ENCODE peak calls at places on chromosomes 1 and 21, in seven cellular contexts. One of them, this sample, is unnamed.
A peak's percentile ranks its signal among the peaks of the same experiment; 100 is the strongest.

GRCh38 chr1:231550448-231550781 is 21.9 kb downstream of the TSNAX start:
- DNase-seq in SK-N-SH: peak; percentile 44
- DNase-seq in HCT116: peak; percentile 16
- DNase-seq in GM12878: no peak
- DNase-seq in H1: no peak
- DNase-seq in Panc1: no peak
- DNase-seq in HepG2: peak; percentile 50
- DNase-seq in this sample: peak; percentile 43

GRCh38 chr1:183285746-183286145 is 99.7 kb downstream of the LAMC2 start:
- DNase-seq in SK-N-SH: no peak
- DNase-seq in HCT116: no peak
- DNase-seq in GM12878: no peak
- DNase-seq in H1: no peak
- DNase-seq in Panc1: no peak
- DNase-seq in HepG2: no peak
- DNase-seq in this sample: no peak

GRCh38 chr1:175070818-175071217 is 3.2 kb downstream of the TNN start:
- DNase-seq in SK-N-SH: no peak
- DNase-seq in HCT116: no peak
- DNase-seq in GM12878: no peak
- DNase-seq in H1: no peak
- DNase-seq in Panc1: no peak
- DNase-seq in HepG2: no peak
- DNase-seq in this sample: no peak

GRCh38 chr1:10704383-10704882 is 92.0 kb downstream of the CASZ1 start:
- DNase-seq in SK-N-SH: no peak
- DNase-seq in HCT116: no peak
- DNase-seq in GM12878: no peak
- DNase-seq in H1: peak; percentile 86
- DNase-seq in Panc1: no peak
- DNase-seq in HepG2: peak; percentile 58
- DNase-seq in this sample: no peak

GRCh38 chr1:80023366-80023765 is 1016.8 kb upstream of the ADGRL4 start:
- DNase-seq in SK-N-SH: no peak
- DNase-seq in HCT116: no peak
- DNase-seq in GM12878: no peak
- DNase-seq in H1: no peak
- DNase-seq in Panc1: no peak
- DNase-seq in HepG2: no peak
- DNase-seq in this sample: no peak

GRCh38 chr1:27603320-27603961 is 503 bp downstream of the AHDC1 start:
- DNase-seq in SK-N-SH: no peak
- DNase-seq in HCT116: no peak
- DNase-seq in GM12878: no peak
- DNase-seq in H1: peak; percentile 65
- DNase-seq in Panc1: no peak
- DNase-seq in HepG2: no peak
- DNase-seq in this sample: peak; percentile 73

GRCh38 chr1:9198538-9199361 is 35.8 kb upstream of the H6PD start:
- DNase-seq in SK-N-SH: peak; percentile 83
- DNase-seq in HCT116: no peak
- DNase-seq in GM12878: no peak
- DNase-seq in H1: no peak
- DNase-seq in Panc1: no peak
- DNase-seq in HepG2: no peak
- DNase-seq in this sample: no peak

GRCh38 chr1:230632273-230632873 is 9.9 kb upstream of the COG2 start:
- DNase-seq in SK-N-SH: peak; percentile 36
- DNase-seq in HCT116: peak; percentile 52
- DNase-seq in GM12878: no peak
- DNase-seq in H1: no peak
- DNase-seq in Panc1: peak; percentile 36
- DNase-seq in HepG2: peak; percentile 63
- DNase-seq in this sample: peak; percentile 47

GRCh38 chr1:165828103-165828558 is 717 bp downstream of the UCK2 start:
- DNase-seq in SK-N-SH: peak; percentile 83
- DNase-seq in HCT116: no peak
- DNase-seq in GM12878: no peak
- DNase-seq in H1: peak; percentile 67
- DNase-seq in Panc1: no peak
- DNase-seq in HepG2: peak; percentile 21
- DNase-seq in this sample: no peak

GRCh38 chr1:205317311-205317917 is 4.1 kb downstream of the NUAK2 start:
- DNase-seq in SK-N-SH: peak; percentile 67
- DNase-seq in HCT116: no peak
- DNase-seq in GM12878: no peak
- DNase-seq in H1: no peak
- DNase-seq in Panc1: no peak
- DNase-seq in HepG2: peak; percentile 59
- DNase-seq in this sample: no peak

GRCh38 chr1:172833956-172834355 is 175.1 kb downstream of the FASLG start:
- DNase-seq in SK-N-SH: no peak
- DNase-seq in HCT116: no peak
- DNase-seq in GM12878: no peak
- DNase-seq in H1: no peak
- DNase-seq in Panc1: no peak
- DNase-seq in HepG2: no peak
- DNase-seq in this sample: no peak

GRCh38 chr1:202274611-202275010 is 67.1 kb downstream of the UBE2T start:
- DNase-seq in SK-N-SH: no peak
- DNase-seq in HCT116: peak; percentile 22
- DNase-seq in GM12878: no peak
- DNase-seq in H1: no peak
- DNase-seq in Panc1: no peak
- DNase-seq in HepG2: peak; percentile 45
- DNase-seq in this sample: peak; percentile 61

GRCh38 chr21:33761104-33762036 is 119.1 kb downstream of the ITSN1 start:
- DNase-seq in SK-N-SH: no peak
- DNase-seq in HCT116: peak; percentile 66
- DNase-seq in GM12878: no peak
- DNase-seq in H1: no peak
- DNase-seq in Panc1: peak; percentile 64
- DNase-seq in HepG2: peak; percentile 73
- DNase-seq in this sample: peak; percentile 67

GRCh38 chr1:32400876-32401631 is 6.8 kb upstream of the BSDC1 start:
- DNase-seq in SK-N-SH: peak; percentile 87
- DNase-seq in HCT116: peak; percentile 66
- DNase-seq in GM12878: no peak
- DNase-seq in H1: peak; percentile 91
- DNase-seq in Panc1: no peak
- DNase-seq in HepG2: peak; percentile 66
- DNase-seq in this sample: peak; percentile 91

GRCh38 chr1:96076589-96076988 is 645.0 kb upstream of the PTBP2 start:
- DNase-seq in SK-N-SH: no peak
- DNase-seq in HCT116: no peak
- DNase-seq in GM12878: no peak
- DNase-seq in H1: no peak
- DNase-seq in Panc1: no peak
- DNase-seq in HepG2: no peak
- DNase-seq in this sample: no peak

GRCh38 chr1:37068897-37069296 is 34.6 kb upstream of the GRIK3 start:
- DNase-seq in SK-N-SH: no peak
- DNase-seq in HCT116: no peak
- DNase-seq in GM12878: no peak
- DNase-seq in H1: no peak
- DNase-seq in Panc1: no peak
- DNase-seq in HepG2: no peak
- DNase-seq in this sample: no peak

GRCh38 chr1:18419123-18419844 is 61.4 kb upstream of the KLHDC7A start:
- DNase-seq in SK-N-SH: no peak
- DNase-seq in HCT116: no peak
- DNase-seq in GM12878: no peak
- DNase-seq in H1: peak; percentile 52
- DNase-seq in Panc1: no peak
- DNase-seq in HepG2: no peak
- DNase-seq in this sample: no peak

DNA sequence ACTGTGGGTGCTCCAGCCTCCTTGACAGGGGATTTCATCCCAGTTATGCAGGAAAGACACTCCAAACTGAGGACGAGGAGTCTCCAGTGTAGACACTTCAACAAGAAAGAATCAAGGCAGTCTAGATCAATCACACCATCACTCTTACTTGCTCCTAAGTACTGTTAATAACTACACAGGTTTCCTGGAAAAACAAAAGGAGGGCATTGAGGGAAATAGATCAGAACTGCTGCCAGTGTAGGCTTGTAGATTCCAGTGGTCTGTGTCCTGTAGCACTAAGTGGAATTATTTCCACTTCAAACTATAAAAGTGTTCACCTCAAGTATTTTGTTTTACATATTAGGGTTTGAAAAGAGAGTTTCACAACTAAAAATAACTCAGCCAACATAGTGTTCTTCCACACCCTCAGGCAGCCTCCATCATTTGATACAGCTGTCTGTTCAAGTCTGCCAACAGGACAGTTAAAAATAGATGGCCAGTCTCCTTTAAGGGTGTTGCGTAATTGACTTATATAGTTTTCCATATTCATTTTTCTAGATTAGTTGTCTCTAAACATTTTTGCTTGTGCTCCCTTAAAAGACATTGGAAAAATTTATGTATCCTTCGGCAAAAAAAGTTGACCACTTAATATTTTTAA is 32.0 kb upstream of the AGL start:
- DNase-seq in SK-N-SH: no peak
- DNase-seq in HCT116: no peak
- DNase-seq in GM12878: no peak
- DNase-seq in H1: no peak
- DNase-seq in Panc1: no peak
- DNase-seq in HepG2: no peak
- DNase-seq in this sample: no peak
- TF ChIP-seq SIN3A in SK-N-SH: no peak
- TF ChIP-seq SIN3A in HCT116: no peak
- TF ChIP-seq SIN3A in GM12878: no peak
- TF ChIP-seq SIN3A in H1: no peak
- TF ChIP-seq SIN3A in Panc1: no peak
- TF ChIP-seq SIN3A in HepG2: no peak
- TF ChIP-seq SIN3A in this sample: no peak

GRCh38 chr1:47406966-47407365 is 9.1 kb upstream of the FOXE3 start:
- DNase-seq in SK-N-SH: no peak
- DNase-seq in HCT116: no peak
- DNase-seq in GM12878: no peak
- DNase-seq in H1: no peak
- DNase-seq in Panc1: no peak
- DNase-seq in HepG2: no peak
- DNase-seq in this sample: no peak

GRCh38 chr1:47411441-47411840 is 4.6 kb upstream of the FOXE3 start:
- DNase-seq in SK-N-SH: no peak
- DNase-seq in HCT116: no peak
- DNase-seq in GM12878: no peak
- DNase-seq in H1: no peak
- DNase-seq in Panc1: no peak
- DNase-seq in HepG2: no peak
- DNase-seq in this sample: no peak

GRCh38 chr1:47407481-47407880 is 8.6 kb upstream of the FOXE3 start:
- DNase-seq in SK-N-SH: no peak
- DNase-seq in HCT116: no peak
- DNase-seq in GM12878: no peak
- DNase-seq in H1: no peak
- DNase-seq in Panc1: no peak
- DNase-seq in HepG2: no peak
- DNase-seq in this sample: no peak

GRCh38 chr1:47412437-47412836 is 3.6 kb upstream of the FOXE3 start:
- DNase-seq in SK-N-SH: no peak
- DNase-seq in HCT116: no peak
- DNase-seq in GM12878: no peak
- DNase-seq in H1: no peak
- DNase-seq in Panc1: no peak
- DNase-seq in HepG2: no peak
- DNase-seq in this sample: no peak

GRCh38 chr1:47409311-47410085 is 6.6 kb upstream of the FOXE3 start:
- DNase-seq in SK-N-SH: no peak
- DNase-seq in HCT116: no peak
- DNase-seq in GM12878: no peak
- DNase-seq in H1: no peak
- DNase-seq in Panc1: no peak
- DNase-seq in HepG2: no peak
- DNase-seq in this sample: no peak
- TF ChIP-seq SIN3A in SK-N-SH: no peak
- TF ChIP-seq SIN3A in HCT116: no peak
- TF ChIP-seq SIN3A in GM12878: no peak
- TF ChIP-seq SIN3A in H1: no peak
- TF ChIP-seq SIN3A in Panc1: no peak
- TF ChIP-seq SIN3A in HepG2: no peak
- TF ChIP-seq SIN3A in this sample: no peak

GRCh38 chr1:30691480-30691879 is 31.9 kb downstream of the MATN1 start:
- DNase-seq in SK-N-SH: no peak
- DNase-seq in HCT116: no peak
- DNase-seq in GM12878: no peak
- DNase-seq in H1: no peak
- DNase-seq in Panc1: no peak
- DNase-seq in HepG2: no peak
- DNase-seq in this sample: no peak

GRCh38 chr1:30692201-30692947 is 31.0 kb downstream of the MATN1 start:
- DNase-seq in SK-N-SH: no peak
- DNase-seq in HCT116: no peak
- DNase-seq in GM12878: no peak
- DNase-seq in H1: no peak
- DNase-seq in Panc1: no peak
- DNase-seq in HepG2: no peak
- DNase-seq in this sample: no peak

GRCh38 chr1:30687886-30688285 is 35.5 kb downstream of the MATN1 start:
- DNase-seq in SK-N-SH: no peak
- DNase-seq in HCT116: no peak
- DNase-seq in GM12878: no peak
- DNase-seq in H1: no peak
- DNase-seq in Panc1: no peak
- DNase-seq in HepG2: no peak
- DNase-seq in this sample: no peak

GRCh38 chr1:30688920-30689794 is 34.2 kb downstream of the MATN1 start:
- DNase-seq in SK-N-SH: peak; percentile 69
- DNase-seq in HCT116: no peak
- DNase-seq in GM12878: no peak
- DNase-seq in H1: no peak
- DNase-seq in Panc1: no peak
- DNase-seq in HepG2: no peak
- DNase-seq in this sample: no peak

GRCh38 chr1:30690115-30690645 is 33.2 kb downstream of the MATN1 start:
- DNase-seq in SK-N-SH: no peak
- DNase-seq in HCT116: no peak
- DNase-seq in GM12878: no peak
- DNase-seq in H1: no peak
- DNase-seq in Panc1: no peak
- DNase-seq in HepG2: no peak
- DNase-seq in this sample: no peak
- TF ChIP-seq SIN3A in SK-N-SH: no peak
- TF ChIP-seq SIN3A in HCT116: no peak
- TF ChIP-seq SIN3A in GM12878: no peak
- TF ChIP-seq SIN3A in H1: no peak
- TF ChIP-seq SIN3A in Panc1: no peak
- TF ChIP-seq SIN3A in HepG2: no peak
- TF ChIP-seq SIN3A in this sample: no peak

DNA sequence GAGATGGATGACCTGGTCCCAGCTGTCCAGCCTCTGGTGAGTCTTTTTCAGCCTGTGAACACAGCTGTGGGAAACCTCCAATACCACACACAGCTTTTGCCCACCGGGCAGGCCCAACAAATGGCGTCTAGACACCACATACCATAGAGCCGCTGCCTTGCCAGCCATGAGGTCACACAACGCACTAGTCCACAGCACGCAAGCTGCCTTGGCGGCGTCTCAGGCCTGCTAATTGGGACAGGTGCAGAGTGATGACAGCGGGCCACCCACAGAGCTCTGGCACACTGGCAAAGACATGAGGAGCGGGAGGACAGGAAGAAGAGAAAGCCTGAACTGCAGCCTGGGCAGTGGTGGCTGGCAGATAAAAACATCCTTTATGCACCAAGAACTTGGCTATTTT is 125.5 kb downstream of the ADAMTS1 start:
- DNase-seq in SK-N-SH: no peak
- DNase-seq in HCT116: no peak
- DNase-seq in GM12878: no peak
- DNase-seq in H1: no peak
- DNase-seq in Panc1: no peak
- DNase-seq in HepG2: no peak
- DNase-seq in this sample: no peak
- TF ChIP-seq SIN3A in SK-N-SH: no peak
- TF ChIP-seq SIN3A in HCT116: no peak
- TF ChIP-seq SIN3A in GM12878: no peak
- TF ChIP-seq SIN3A in H1: no peak
- TF ChIP-seq SIN3A in Panc1: no peak
- TF ChIP-seq SIN3A in HepG2: no peak
- TF ChIP-seq SIN3A in this sample: no peak

This sample was measured in K562.